ENCODE peak calls at places on chromosomes 13 and 19, in eight cellular contexts. H is astrocyte, M is fibroblast of lung, I is neuronal stem cell, W is HepG2, Q is GM12878, J is neural progenitor cell, Z is HCT116. U is an unnamed sample.

GRCh38 chr13:59477011-59477410 is 686.7 kb downstream of the DIAPH3 start:
- DNase-seq in M (no peak), Q (no peak), H (no peak), I (no peak), J (no peak), W (peak; percentile 2), Z (peak; percentile 6), U (peak; percentile 60)

GRCh38 chr19:7772752-7773291 is 9.8 kb downstream of the CLEC4M start:
- DNase-seq in J (no peak), Z (no peak), M (no peak), W (no peak), Q (peak; percentile 68), I (no peak), H (peak; percentile 46), U (peak; percentile 57)

GRCh38 chr19:48554385-48555091 is 2.6 kb downstream of the SULT2B1 start:
- DNase-seq in I (peak; percentile 42), H (no peak), M (no peak), Z (no peak), J (peak; percentile 70), Q (no peak), W (peak; percentile 67), U (no peak)

GRCh38 chr19:54959840-54960239 is 6.3 kb upstream of the NLRP2 start:
- DNase-seq in J (no peak), Z (no peak), W (no peak), Q (no peak), M (no peak), H (peak; percentile 3), I (no peak), U (peak; percentile 57)

GRCh38 chr13:40094056-40094455 is 438.6 kb downstream of the COG6 start:
- DNase-seq in Z (no peak), M (peak; percentile 8), Q (no peak), H (no peak), I (no peak), J (no peak), W (no peak), U (no peak)

GRCh38 chr19:38658462-38659306 is 11.2 kb downstream of the ACTN4 start:
- DNase-seq in Q (no peak), M (peak; percentile 100), I (no peak), J (no peak), H (peak; percentile 100), Z (peak; percentile 83), W (peak; percentile 95), U (no peak)

GRCh38 chr19:17579523-17580244 is 24.2 kb downstream of the COLGALT1 start:
- DNase-seq in Q (no peak), Z (peak; percentile 90), H (no peak), M (peak; percentile 57), I (peak; percentile 45), W (no peak), J (peak; percentile 73), U (peak; percentile 96)

GRCh38 chr13:27821566-27821965 is 29.3 kb downstream of the GSX1 start:
- DNase-seq in H (no peak), Z (no peak), I (no peak), W (no peak), Q (no peak), J (peak; percentile 74), M (peak; percentile 4), U (no peak)

GRCh38 chr13:110589991-110590390 is 25.4 kb upstream of the NAXD start:
- DNase-seq in Z (no peak), Q (no peak), W (peak; percentile 45), I (no peak), J (no peak), H (no peak), M (no peak), U (no peak)

GRCh38 chr13:82062772-82063171 is 1721.8 kb upstream of the SPRY2 start:
- DNase-seq in H (peak; percentile 1), W (no peak), M (no peak), Q (no peak), I (no peak), Z (no peak), J (no peak), U (no peak)

GRCh38 chr19:10543059-10543419 is 665 bp upstream of the ATG4D start:
- DNase-seq in Q (no peak), J (peak; percentile 12), I (no peak), W (no peak), M (no peak), Z (no peak), H (no peak), U (no peak)

GRCh38 chr19:15519433-15519976 is 11.2 kb downstream of the CYP4F22 start:
- DNase-seq in I (no peak), Z (no peak), H (no peak), M (no peak), Q (no peak), W (no peak), J (no peak), U (no peak)

GRCh38 chr19:6753178-6754031 is 13.8 kb downstream of the SH2D3A start:
- DNase-seq in Q (peak; percentile 57), I (peak; percentile 90), H (peak; percentile 39), Z (peak; percentile 91), M (peak; percentile 52), W (peak; percentile 89), J (peak; percentile 97), U (peak; percentile 98)

GRCh38 chr13:41554626-41555386 is 97.5 kb downstream of the RGCC start:
- DNase-seq in H (no peak), W (no peak), J (no peak), Z (no peak), Q (peak; percentile 48), I (no peak), M (no peak), U (no peak)

GRCh38 chr19:12800873-12801465 is 631 bp downstream of the PRDX2 start:
- DNase-seq in J (peak; percentile 70), Q (no peak), H (no peak), M (no peak), Z (no peak), I (no peak), W (peak; percentile 27), U (peak; percentile 62)

GRCh38 chr19:35805518-35806102 is 7.0 kb downstream of the PRODH2 start:
- DNase-seq in W (no peak), H (no peak), Q (no peak), J (no peak), Z (no peak), M (no peak), I (no peak), U (no peak)

GRCh38 chr19:17323973-17324327 is 10.7 kb downstream of the ANO8 start:
- DNase-seq in W (no peak), H (no peak), I (no peak), J (no peak), Q (no peak), M (no peak), Z (no peak), U (no peak)

GRCh38 chr13:113562866-113563265 is 21.7 kb upstream of the TFDP1 start:
- DNase-seq in W (no peak), J (no peak), I (no peak), M (no peak), H (no peak), Z (no peak), Q (no peak), U (peak; percentile 45)

GRCh38 chr13:75151081-75151643 is 330.8 kb downstream of the TBC1D4 start:
- DNase-seq in J (no peak), I (no peak), M (peak; percentile 79), H (peak; percentile 71), Z (no peak), Q (no peak), W (no peak), U (no peak)

GRCh38 chr19:33208371-33208770 is 14.2 kb downstream of the LRP3 start:
- DNase-seq in J (no peak), M (no peak), Z (no peak), I (no peak), Q (no peak), H (no peak), W (no peak), U (no peak)

GRCh38 chr13:49443327-49443688 is 556 bp downstream of the CAB39L start:
- DNase-seq in Z (no peak), M (peak; percentile 47), I (peak; percentile 40), H (peak; percentile 17), W (peak; percentile 40), J (peak; percentile 48), Q (no peak), U (no peak)

GRCh38 chr13:33787051-33787591 is 30.8 kb upstream of the RFC3 start:
- DNase-seq in H (no peak), J (no peak), Q (peak; percentile 33), I (no peak), Z (no peak), W (no peak), M (no peak), U (peak; percentile 86)

GRCh38 chr13:27952931-27953670 is 16.0 kb downstream of the CDX2 start:
- DNase-seq in Z (no peak), H (no peak), M (no peak), I (no peak), Q (no peak), W (peak; percentile 15), J (peak; percentile 36), U (no peak)

DNA sequence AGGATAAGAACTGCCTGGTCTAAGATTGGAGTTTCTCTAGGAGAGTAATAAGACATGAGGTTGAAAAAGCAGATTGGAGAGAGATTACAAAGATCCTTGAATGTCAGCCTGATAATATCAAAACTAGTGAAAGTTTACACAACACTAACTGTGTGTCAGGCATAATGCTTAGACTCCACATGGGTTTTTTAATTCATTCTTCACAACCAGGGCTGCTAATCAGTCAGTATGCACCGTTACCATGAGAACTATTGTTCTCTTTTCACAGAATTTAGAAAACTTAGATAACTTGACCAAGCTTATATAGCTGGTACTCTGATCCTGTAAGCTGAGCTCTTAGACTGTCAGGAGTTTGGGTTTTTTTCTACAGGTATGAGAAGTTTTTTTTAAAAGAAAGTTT is 46.6 kb upstream of the TSC22D1 start:
- DNase-seq in M (no peak), Z (no peak), W (no peak), H (no peak), I (no peak), Q (no peak), J (no peak), U (no peak)
- H2AFZ ChIP-seq in M (no peak overlapping the region), Z (peak overlapping the region; percentile 49), W (no peak overlapping the region), H (no peak overlapping the region), I (peak overlapping the region; percentile 51), Q (no peak overlapping the region), J (peak overlapping the region; percentile 66), U (no peak overlapping the region)

DNA sequence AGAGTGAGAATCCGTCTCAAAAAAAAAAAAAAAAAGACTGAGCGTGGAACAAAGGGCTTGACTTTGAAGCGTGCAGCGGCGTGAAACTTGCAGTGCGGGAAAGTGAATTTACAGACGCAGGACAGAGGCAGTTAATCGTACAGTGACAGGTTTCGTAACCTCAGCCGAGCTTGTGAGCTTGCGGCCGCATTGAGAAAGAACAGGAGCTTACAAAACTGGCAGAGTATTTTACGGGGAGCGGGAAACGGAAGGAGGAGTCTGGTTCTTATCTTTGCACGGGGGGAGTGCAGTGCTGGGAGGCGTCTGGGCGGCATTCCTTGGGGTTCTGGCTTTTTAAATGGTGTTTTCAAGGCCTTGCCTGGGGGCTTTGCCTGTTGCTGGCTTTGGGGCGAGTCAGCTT is 6.0 kb upstream of the BSG start:
- DNase-seq in Z (no peak), H (no peak), M (peak; percentile 93), I (no peak), W (peak; percentile 81), Q (no peak), J (no peak), U (no peak)
- H3K27ac ChIP-seq in Z (no peak overlapping the region), H (no peak overlapping the region), M (no peak overlapping the region), I (no peak overlapping the region), W (peak overlapping the region; percentile 53), Q (no peak overlapping the region), J (no peak overlapping the region), U (no peak overlapping the region)

GRCh38 chr19:2645816-2646215 is 56.7 kb downstream of the GNG7 start:
- DNase-seq in J (no peak), I (no peak), H (no peak), W (no peak), Z (no peak), M (no peak), Q (no peak), U (no peak)
- H3K9ac ChIP-seq in J (no peak overlapping the region), I (no peak overlapping the region), H (no peak overlapping the region), W (no peak overlapping the region), Z (no peak overlapping the region), M (no peak overlapping the region), Q (no peak overlapping the region), U (no peak overlapping the region)

GRCh38 chr13:31045621-31046081 is 113.2 kb downstream of the TEX26 start:
- DNase-seq in H (peak; percentile 95), M (peak; percentile 93), W (peak; percentile 69), Q (peak; percentile 37), J (no peak), I (no peak), Z (peak; percentile 94), U (no peak)
- H2AFZ ChIP-seq in H (peak overlapping the region; percentile 44), M (no peak overlapping the region), W (no peak overlapping the region), Q (peak overlapping the region; percentile 24), J (no peak overlapping the region), I (peak overlapping the region; percentile 47), Z (peak overlapping the region; percentile 24), U (no peak overlapping the region)